ENCODE peak calls at places on chromosomes 2 and 18, in five cellular contexts. One of them, this sample, is unnamed.

GRCh38 chr2:211371465-211371864 is 815.1 kb downstream of the CPS1 start:
- DNase-seq in CD4-positive, alpha-beta T cell: no peak
- DNase-seq in astrocyte: no peak
- DNase-seq in K562: no peak
- DNase-seq in A673: no peak
- DNase-seq in this sample: no peak

GRCh38 chr2:239970004-239970623 is 55.0 kb downstream of the NDUFA10 start:
- DNase-seq in A673: no peak
- DNase-seq in CD4-positive, alpha-beta T cell: no peak
- DNase-seq in astrocyte: no peak
- DNase-seq in K562: no peak
- DNase-seq in this sample: no peak

GRCh38 chr2:9666306-9666705 is 35.5 kb upstream of the YWHAQ start:
- DNase-seq in K562: no peak
- DNase-seq in astrocyte: no peak
- DNase-seq in CD4-positive, alpha-beta T cell: no peak
- DNase-seq in A673: no peak
- DNase-seq in this sample: no peak

GRCh38 chr2:44569397-44569970 is 207.7 kb downstream of the CAMKMT start:
- DNase-seq in A673: no peak
- DNase-seq in CD4-positive, alpha-beta T cell: no peak
- DNase-seq in astrocyte: no peak
- DNase-seq in K562: no peak
- DNase-seq in this sample: no peak

GRCh38 chr18:78402440-78402839 is 577.2 kb upstream of the SALL3 start:
- DNase-seq in CD4-positive, alpha-beta T cell: no peak
- DNase-seq in A673: no peak
- DNase-seq in astrocyte: no peak
- DNase-seq in K562: no peak
- DNase-seq in this sample: no peak

GRCh38 chr2:232857158-232857563 is 12.9 kb upstream of the SNORC start:
- DNase-seq in CD4-positive, alpha-beta T cell: no peak
- DNase-seq in K562: no peak
- DNase-seq in A673: no peak
- DNase-seq in astrocyte: no peak
- DNase-seq in this sample: no peak

GRCh38 chr2:160583162-160583522 is 89.5 kb upstream of the RBMS1 start:
- DNase-seq in astrocyte: peak; percentile 71
- DNase-seq in CD4-positive, alpha-beta T cell: no peak
- DNase-seq in K562: no peak
- DNase-seq in A673: peak; percentile 34
- DNase-seq in this sample: no peak

GRCh38 chr2:46290019-46290418 is 7.2 kb upstream of the EPAS1 start:
- DNase-seq in A673: no peak
- DNase-seq in CD4-positive, alpha-beta T cell: no peak
- DNase-seq in astrocyte: no peak
- DNase-seq in K562: no peak
- DNase-seq in this sample: no peak

GRCh38 chr2:86105252-86105968 is at the start of gene POLR1A:
- DNase-seq in K562: peak; percentile 80
- DNase-seq in CD4-positive, alpha-beta T cell: peak; percentile 73
- DNase-seq in astrocyte: peak; percentile 90
- DNase-seq in A673: peak; percentile 96
- DNase-seq in this sample: peak; percentile 83

GRCh38 chr18:35477974-35478373 is 19.8 kb downstream of the INO80C start:
- DNase-seq in astrocyte: no peak
- DNase-seq in A673: no peak
- DNase-seq in CD4-positive, alpha-beta T cell: no peak
- DNase-seq in K562: no peak
- DNase-seq in this sample: no peak

GRCh38 chr2:96225016-96225533 is 16.4 kb upstream of the STARD7 start:
- DNase-seq in astrocyte: no peak
- DNase-seq in CD4-positive, alpha-beta T cell: no peak
- DNase-seq in K562: peak; percentile 27
- DNase-seq in A673: no peak
- DNase-seq in this sample: no peak

GRCh38 chr2:118983133-118983532 is 41.1 kb downstream of the MARCO start:
- DNase-seq in A673: no peak
- DNase-seq in astrocyte: no peak
- DNase-seq in CD4-positive, alpha-beta T cell: no peak
- DNase-seq in K562: no peak
- DNase-seq in this sample: no peak

GRCh38 chr2:239791727-239792648 is 233.2 kb downstream of the NDUFA10 start:
- DNase-seq in CD4-positive, alpha-beta T cell: no peak
- DNase-seq in astrocyte: no peak
- DNase-seq in K562: no peak
- DNase-seq in A673: peak; percentile 61
- DNase-seq in this sample: no peak

GRCh38 chr18:48782381-48782841 is 168.4 kb downstream of the SMAD7 start:
- DNase-seq in astrocyte: no peak
- DNase-seq in K562: no peak
- DNase-seq in CD4-positive, alpha-beta T cell: no peak
- DNase-seq in A673: no peak
- DNase-seq in this sample: no peak

GRCh38 chr2:230160112-230160660 is 59.6 kb downstream of the SP110 start:
- DNase-seq in astrocyte: peak; percentile 7
- DNase-seq in K562: peak; percentile 51
- DNase-seq in A673: peak; percentile 68
- DNase-seq in CD4-positive, alpha-beta T cell: peak; percentile 21
- DNase-seq in this sample: peak; percentile 43

GRCh38 chr2:73091696-73092095 is 20.2 kb upstream of the SFXN5 start:
- DNase-seq in K562: no peak
- DNase-seq in A673: no peak
- DNase-seq in astrocyte: no peak
- DNase-seq in CD4-positive, alpha-beta T cell: no peak
- DNase-seq in this sample: no peak

GRCh38 chr2:200399046-200399445 is 92.6 kb downstream of the SPATS2L start:
- DNase-seq in astrocyte: peak; percentile 77
- DNase-seq in CD4-positive, alpha-beta T cell: no peak
- DNase-seq in A673: no peak
- DNase-seq in K562: no peak
- DNase-seq in this sample: no peak

GRCh38 chr18:13235981-13236380 is 17.4 kb downstream of the LDLRAD4 start:
- DNase-seq in astrocyte: no peak
- DNase-seq in A673: no peak
- DNase-seq in K562: no peak
- DNase-seq in CD4-positive, alpha-beta T cell: no peak
- DNase-seq in this sample: no peak

GRCh38 chr2:12717191-12717987 is 653 bp downstream of the TRIB2 start:
- DNase-seq in astrocyte: peak; percentile 46
- DNase-seq in K562: peak; percentile 60
- DNase-seq in A673: peak; percentile 81
- DNase-seq in CD4-positive, alpha-beta T cell: peak; percentile 47
- DNase-seq in this sample: peak; percentile 55

GRCh38 chr2:41621578-41621977 is 426.2 kb upstream of the PKDCC start:
- DNase-seq in astrocyte: no peak
- DNase-seq in CD4-positive, alpha-beta T cell: no peak
- DNase-seq in A673: no peak
- DNase-seq in K562: no peak
- DNase-seq in this sample: no peak

GRCh38 chr2:68031546-68032160 is 31.2 kb downstream of the C1D start:
- DNase-seq in CD4-positive, alpha-beta T cell: no peak
- DNase-seq in K562: peak; percentile 46
- DNase-seq in astrocyte: peak; percentile 35
- DNase-seq in A673: peak; percentile 81
- DNase-seq in this sample: peak; percentile 49

GRCh38 chr2:58688813-58689212 is 447.7 kb upstream of the FANCL start:
- DNase-seq in K562: peak; percentile 42
- DNase-seq in CD4-positive, alpha-beta T cell: no peak
- DNase-seq in astrocyte: no peak
- DNase-seq in A673: no peak
- DNase-seq in this sample: no peak

GRCh38 chr18:9090578-9090977 is 11.9 kb upstream of the NDUFV2 start:
- DNase-seq in K562: no peak
- DNase-seq in A673: no peak
- DNase-seq in CD4-positive, alpha-beta T cell: no peak
- DNase-seq in astrocyte: no peak
- DNase-seq in this sample: no peak

GRCh38 chr2:216064684-216065083 is 16.9 kb downstream of the PECR start:
- DNase-seq in CD4-positive, alpha-beta T cell: no peak
- DNase-seq in astrocyte: no peak
- DNase-seq in A673: no peak
- DNase-seq in K562: no peak
- DNase-seq in this sample: no peak

GRCh38 chr2:185979546-185980071 is 241.0 kb downstream of the FSIP2 start:
- DNase-seq in CD4-positive, alpha-beta T cell: no peak
- DNase-seq in K562: no peak
- DNase-seq in astrocyte: peak; percentile 58
- DNase-seq in A673: peak; percentile 19
- DNase-seq in this sample: peak; percentile 75

GRCh38 chr2:202376460-202377307 is 557 bp downstream of the BMPR2 start:
- DNase-seq in A673: peak; percentile 77
- DNase-seq in K562: peak; percentile 21
- DNase-seq in astrocyte: peak; percentile 22
- DNase-seq in CD4-positive, alpha-beta T cell: no peak
- DNase-seq in this sample: peak; percentile 33

GRCh38 chr2:218317232-218317630 is 24.9 kb upstream of the TMBIM1 start:
- DNase-seq in A673: no peak
- DNase-seq in K562: no peak
- DNase-seq in CD4-positive, alpha-beta T cell: no peak
- DNase-seq in astrocyte: no peak
- DNase-seq in this sample: no peak

GRCh38 chr2:21633531-21634310 is 510.0 kb downstream of the TDRD15 start:
- DNase-seq in K562: no peak
- DNase-seq in CD4-positive, alpha-beta T cell: no peak
- DNase-seq in astrocyte: no peak
- DNase-seq in A673: no peak
- DNase-seq in this sample: no peak

GRCh38 chr2:190953257-190953656 is 60.7 kb downstream of the STAT1 start:
- DNase-seq in CD4-positive, alpha-beta T cell: no peak
- DNase-seq in astrocyte: no peak
- DNase-seq in K562: no peak
- DNase-seq in A673: no peak
- DNase-seq in this sample: no peak

GRCh38 chr2:190950566-190950991 is 63.4 kb downstream of the STAT1 start:
- DNase-seq in A673: no peak
- DNase-seq in K562: no peak
- DNase-seq in astrocyte: no peak
- DNase-seq in CD4-positive, alpha-beta T cell: no peak
- DNase-seq in this sample: no peak

GRCh38 chr2:190947711-190948251 is 66.2 kb downstream of the STAT1 start:
- DNase-seq in astrocyte: peak; percentile 88
- DNase-seq in CD4-positive, alpha-beta T cell: no peak
- DNase-seq in K562: no peak
- DNase-seq in A673: peak; percentile 35
- DNase-seq in this sample: peak; percentile 21

GRCh38 chr2:190947139-190947538 is 66.5 kb downstream of the GLS start:
- DNase-seq in CD4-positive, alpha-beta T cell: no peak
- DNase-seq in K562: no peak
- DNase-seq in A673: no peak
- DNase-seq in astrocyte: peak; percentile 65
- DNase-seq in this sample: no peak

DNA sequence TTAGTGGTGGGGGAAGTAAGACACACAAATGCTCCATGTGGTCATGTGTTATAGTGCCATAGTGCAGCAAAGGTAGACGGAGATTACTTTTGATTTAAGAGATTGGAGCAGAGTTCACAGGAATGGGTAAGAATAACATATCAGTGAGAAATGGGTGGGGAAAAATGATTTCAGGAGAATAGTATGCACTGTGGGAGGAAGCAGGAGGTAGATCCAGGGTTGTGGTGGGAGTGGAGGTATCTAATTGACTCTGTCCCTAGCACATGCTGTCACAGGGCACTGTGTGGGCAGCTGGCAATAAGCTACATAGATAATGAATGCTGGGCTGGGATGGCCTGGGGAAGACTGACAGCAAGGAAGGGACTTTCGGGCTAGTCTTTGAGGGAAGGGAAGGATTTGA is 65.3 kb downstream of the STAT1 start:
- DNase-seq in astrocyte: peak; percentile 86
- DNase-seq in K562: no peak
- DNase-seq in CD4-positive, alpha-beta T cell: no peak
- DNase-seq in A673: no peak
- DNase-seq in this sample: no peak
- H3K27ac ChIP-seq in astrocyte: peak overlapping the region; percentile 71
- H3K27ac ChIP-seq in K562: no peak overlapping the region
- H3K27ac ChIP-seq in CD4-positive, alpha-beta T cell: peak overlapping the region; percentile 30
- H3K27ac ChIP-seq in A673: no peak overlapping the region
- H3K27ac ChIP-seq in this sample: no peak overlapping the region

DNA sequence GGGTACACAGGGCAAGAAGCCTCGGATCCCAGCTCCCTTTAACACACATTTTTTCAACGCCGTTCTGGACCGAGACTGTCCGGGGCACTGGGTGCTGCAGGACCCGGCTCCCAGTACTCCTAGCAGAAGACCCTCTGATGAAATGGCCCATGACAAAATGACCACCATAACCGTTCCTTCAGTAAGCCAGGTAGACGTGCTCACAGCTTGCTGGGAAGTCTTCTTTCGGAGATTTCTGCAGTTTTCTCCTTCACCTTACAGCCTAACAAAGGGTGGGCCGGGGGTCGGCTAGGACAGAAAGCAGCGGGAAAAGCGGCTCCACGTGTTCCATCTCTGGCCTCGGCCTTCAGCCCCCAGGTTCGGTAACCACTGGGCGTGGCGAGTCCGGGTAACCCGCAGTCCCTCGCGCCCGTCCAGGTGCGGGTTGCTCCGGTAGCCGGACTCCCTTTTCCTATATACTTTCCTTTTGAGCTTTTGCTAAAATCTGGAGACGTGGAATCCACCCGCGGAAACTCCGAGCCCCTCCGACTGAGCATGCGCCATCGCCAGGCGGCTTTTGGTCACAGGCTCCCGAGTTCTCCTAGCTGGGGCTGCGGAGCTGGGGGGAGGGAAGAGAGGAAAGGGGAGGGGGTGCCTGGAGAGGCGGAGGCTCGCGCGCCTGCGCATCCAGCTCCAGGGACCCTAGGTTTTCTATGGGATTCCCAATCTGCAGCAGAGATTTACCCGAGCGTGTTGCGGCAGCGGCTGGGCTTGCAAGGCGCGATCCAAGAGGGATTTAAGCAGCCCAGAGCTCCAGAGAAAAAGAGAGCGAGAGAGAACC is at the start of gene VSNL1:
- DNase-seq in astrocyte: peak; percentile 87
- DNase-seq in K562: peak; percentile 30
- DNase-seq in CD4-positive, alpha-beta T cell: no peak
- DNase-seq in A673: peak; percentile 99
- DNase-seq in this sample: peak; percentile 23
- TF ChIP-seq CTCF in astrocyte: no peak
- TF ChIP-seq CTCF in K562: no peak
- TF ChIP-seq CTCF in CD4-positive, alpha-beta T cell: no peak
- TF ChIP-seq CTCF in A673: peak; percentile 12
- TF ChIP-seq CTCF in this sample: no peak

GRCh38 chr18:63112681-63113080 is 206.9 kb downstream of the BCL2 start:
- DNase-seq in A673: no peak
- DNase-seq in K562: no peak
- DNase-seq in CD4-positive, alpha-beta T cell: no peak
- DNase-seq in astrocyte: no peak
- DNase-seq in this sample: no peak
- H3K27ac ChIP-seq in A673: no peak overlapping the region
- H3K27ac ChIP-seq in K562: no peak overlapping the region
- H3K27ac ChIP-seq in CD4-positive, alpha-beta T cell: no peak overlapping the region
- H3K27ac ChIP-seq in astrocyte: no peak overlapping the region
- H3K27ac ChIP-seq in this sample: no peak overlapping the region

DNA sequence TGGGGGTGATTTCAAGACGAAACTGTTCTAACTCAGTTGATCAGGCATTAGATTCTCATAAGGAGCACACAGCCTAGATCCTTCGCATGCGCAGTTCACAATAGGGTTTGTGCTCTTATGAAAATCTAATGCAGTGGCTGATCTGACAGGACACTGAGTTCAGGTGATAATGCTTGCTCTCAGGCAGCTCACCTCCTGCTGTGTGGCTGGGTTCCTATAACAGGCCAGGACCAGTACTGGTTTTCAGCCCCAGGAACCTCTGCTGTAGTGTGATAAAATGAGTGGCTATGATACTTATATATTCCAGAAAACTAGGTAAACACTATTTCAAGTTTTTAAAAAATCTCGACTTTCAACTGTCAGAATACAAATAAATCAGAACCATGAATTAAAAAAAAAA is 271.4 kb downstream of the GALNT13 start:
- DNase-seq in CD4-positive, alpha-beta T cell: no peak
- DNase-seq in A673: no peak
- DNase-seq in K562: no peak
- DNase-seq in astrocyte: no peak
- DNase-seq in this sample: no peak
- TF ChIP-seq CTCF in CD4-positive, alpha-beta T cell: no peak
- TF ChIP-seq CTCF in A673: no peak
- TF ChIP-seq CTCF in K562: no peak
- TF ChIP-seq CTCF in astrocyte: no peak
- TF ChIP-seq CTCF in this sample: no peak

This sample was measured in RWPE1.